ENCODE peak calls at places on chromosomes 13 and 19, in four cellular contexts. Y is body of pancreas, T is breast epithelium, S is upper lobe of left lung. Z is an unnamed sample.

GRCh38 chr19:55257461-55258411 is 1.1 kb downstream of the PPP6R1 start:
- DNase-seq in T (no peak), Y (no peak), S (no peak), Z (no peak)

GRCh38 chr13:24270639-24271131 is 38.7 kb upstream of the C1QTNF9 start:
- DNase-seq in T (no peak), S (no peak), Y (peak; percentile 73), Z (peak; percentile 68)

GRCh38 chr13:99968521-99969367 is 2.8 kb downstream of the ZIC5 start:
- DNase-seq in S (peak; percentile 73), Y (no peak), T (no peak), Z (no peak)

GRCh38 chr19:33781996-33782395 is 14.7 kb upstream of the KCTD15 start:
- DNase-seq in Y (no peak), S (no peak), T (no peak), Z (no peak)

GRCh38 chr19:51372649-51373504 is at the start of gene NKG7:
- DNase-seq in T (no peak), Y (no peak), S (no peak), Z (no peak)

GRCh38 chr13:20609145-20609544 is 42.2 kb downstream of the IFT88 start:
- DNase-seq in T (no peak), S (no peak), Y (no peak), Z (no peak)

GRCh38 chr13:47976325-47976724 is 24.7 kb downstream of the SUCLA2 start:
- DNase-seq in Y (no peak), T (no peak), S (no peak), Z (no peak)

GRCh38 chr13:94620286-94620896 is 18.7 kb downstream of the GPR180 start:
- DNase-seq in T (no peak), S (no peak), Y (peak; percentile 25), Z (no peak)

GRCh38 chr13:112251930-112252585 is 124.1 kb upstream of the SPACA7 start:
- DNase-seq in T (no peak), Y (no peak), S (peak; percentile 56), Z (no peak)

GRCh38 chr19:45542234-45542668 is 35.0 kb downstream of the VASP start:
- DNase-seq in Y (no peak), T (no peak), S (no peak), Z (no peak)

GRCh38 chr13:54486421-54487166 is 1458.0 kb downstream of the OLFM4 start:
- DNase-seq in Y (no peak), T (no peak), S (no peak), Z (no peak)

GRCh38 chr13:73300718-73301425 is 242.1 kb downstream of the KLF5 start:
- DNase-seq in Y (no peak), T (no peak), S (no peak), Z (no peak)

GRCh38 chr13:59635591-59635990 is 528.1 kb downstream of the DIAPH3 start:
- DNase-seq in S (no peak), Y (no peak), T (no peak), Z (no peak)

GRCh38 chr19:49887037-49887652 is 9.5 kb downstream of the IL4I1 start:
- DNase-seq in S (peak; percentile 64), T (no peak), Y (no peak), Z (no peak)

GRCh38 chr19:56350416-56351045 is 35.9 kb upstream of the ZSCAN5A start:
- DNase-seq in T (no peak), S (no peak), Y (peak; percentile 61), Z (peak; percentile 43)

GRCh38 chr13:38415233-38415632 is 65.6 kb downstream of the UFM1 start:
- DNase-seq in S (no peak), T (no peak), Y (no peak), Z (no peak)

GRCh38 chr19:10422846-10423245 is 2.5 kb downstream of the PDE4A start:
- DNase-seq in S (no peak), T (no peak), Y (no peak), Z (no peak)

GRCh38 chr19:3642987-3643386 is 16.4 kb upstream of the CACTIN start:
- DNase-seq in Y (no peak), S (peak; percentile 84), T (no peak), Z (no peak)

DNA sequence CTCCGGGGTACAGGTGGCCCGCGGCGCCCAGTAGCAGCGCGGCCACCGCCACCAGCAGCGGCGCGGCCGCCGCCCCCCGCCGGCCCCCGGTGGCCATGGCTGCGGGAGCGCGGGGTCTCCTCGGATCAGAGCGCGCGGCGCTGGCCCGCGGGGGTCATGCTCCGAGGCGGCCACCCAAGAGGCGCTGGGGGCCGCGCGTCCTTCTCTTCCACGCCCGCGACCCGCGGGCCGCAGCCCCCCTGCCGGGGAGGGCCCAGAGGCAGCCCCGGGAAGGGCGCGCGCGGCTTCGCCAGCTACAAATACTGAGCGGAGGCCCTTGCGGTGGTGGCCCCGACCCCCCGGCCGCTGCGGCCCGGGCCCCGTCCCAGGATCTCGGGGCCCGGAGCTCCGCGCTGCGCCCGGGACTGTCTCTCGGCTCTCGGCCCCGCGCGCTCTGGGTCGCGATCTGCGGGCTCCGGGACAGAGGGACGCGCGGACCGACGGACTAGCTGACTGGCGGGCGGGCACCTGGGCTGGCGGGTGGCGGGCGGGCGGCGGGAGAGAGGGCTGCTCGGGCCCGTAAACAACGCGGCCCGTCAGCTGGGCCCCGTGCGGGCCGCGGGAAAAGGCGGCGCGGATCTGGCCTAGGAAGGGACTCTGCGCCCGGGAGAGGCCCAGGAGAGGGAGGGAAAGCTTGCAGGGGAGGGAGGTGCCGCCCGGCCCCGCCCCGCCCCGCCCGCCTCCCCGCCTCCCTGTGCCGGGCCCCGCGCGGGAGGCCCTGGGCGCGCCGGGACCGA is at the start of gene INSR:
- DNase-seq in Y (peak; percentile 93), T (peak; percentile 91), S (peak; percentile 97), Z (peak; percentile 90)
- TF ChIP-seq POLR2A in Y (peak; percentile 78), T (no peak), S (no peak), Z (peak; percentile 27)

GRCh38 chr19:41447732-41448332 is 4.9 kb downstream of the ERICH4 start:
- DNase-seq in S (no peak), Y (no peak), T (no peak), Z (no peak)

GRCh38 chr19:41449865-41450178 is 6.9 kb downstream of the ERICH4 start:
- DNase-seq in Y (no peak), S (no peak), T (no peak), Z (no peak)

GRCh38 chr19:41452584-41453275 is 9.8 kb downstream of the ERICH4 start:
- DNase-seq in Y (no peak), T (no peak), S (no peak), Z (no peak)

GRCh38 chr19:41445575-41445974 is 2.6 kb downstream of the ERICH4 start:
- DNase-seq in T (peak; percentile 12), Y (no peak), S (no peak), Z (no peak)

GRCh38 chr19:41449079-41449864 is 6.3 kb downstream of the ERICH4 start:
- DNase-seq in S (peak; percentile 75), Y (peak; percentile 81), T (peak; percentile 79), Z (peak; percentile 72)
- H3K4me3 ChIP-seq in S (no peak overlapping the region), Y (no peak overlapping the region), T (no peak overlapping the region), Z (no peak overlapping the region)

GRCh38 chr13:41130356-41130755 is 2.2 kb downstream of the KBTBD6 start:
- DNase-seq in T (no peak), S (no peak), Y (no peak), Z (no peak)

GRCh38 chr13:41136396-41137031 is 3.9 kb upstream of the KBTBD6 start:
- DNase-seq in S (no peak), Y (no peak), T (no peak), Z (no peak)

GRCh38 chr13:41137241-41137640 is 4.6 kb upstream of the KBTBD6 start:
- DNase-seq in T (no peak), S (no peak), Y (no peak), Z (no peak)

GRCh38 chr13:41133951-41134350 is 1.3 kb upstream of the KBTBD6 start:
- DNase-seq in Y (no peak), S (no peak), T (no peak), Z (no peak)

DNA sequence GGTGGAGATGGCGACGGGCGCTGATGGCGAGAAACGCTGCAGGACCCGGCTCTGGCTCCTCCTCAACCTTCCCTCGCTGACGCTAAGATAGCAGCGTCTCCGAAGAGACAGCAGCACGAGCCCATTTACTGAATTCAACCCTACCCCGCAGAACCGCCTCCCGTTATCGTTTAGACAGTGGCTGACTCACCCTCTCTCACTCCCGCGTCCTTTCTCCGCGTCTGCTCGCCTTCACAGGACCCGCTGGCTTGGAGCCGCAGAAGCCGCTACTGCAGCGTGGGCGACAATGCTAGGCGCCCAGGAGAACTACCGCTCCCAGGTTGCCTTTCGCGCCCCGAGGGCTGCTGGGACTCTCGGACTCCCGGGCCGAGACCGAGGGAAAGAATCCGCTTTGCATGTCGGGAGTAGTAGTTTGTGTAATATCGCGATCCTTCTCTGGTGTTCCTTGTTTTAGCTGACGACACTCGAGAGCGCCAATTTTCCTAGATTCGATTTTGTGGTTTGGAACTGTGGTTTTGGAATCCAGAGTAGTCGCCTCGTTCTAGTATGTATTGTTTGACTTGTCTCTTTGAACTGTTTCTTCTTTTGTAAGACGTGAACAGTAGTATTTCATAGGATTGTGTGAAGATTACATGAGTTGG is at the start of gene KBTBD6:
- DNase-seq in S (peak; percentile 95), T (peak; percentile 94), Y (peak; percentile 97), Z (peak; percentile 95)
- TF ChIP-seq POLR2A in S (no peak), T (peak; percentile 16), Y (peak; percentile 78), Z (peak; percentile 8)

GRCh38 chr19:13840751-13841338 is 36.1 kb upstream of the NANOS3 start:
- DNase-seq in S (no peak), T (no peak), Y (no peak), Z (no peak)

GRCh38 chr19:13839938-13840750 is 36.8 kb upstream of the NANOS3 start:
- DNase-seq in S (peak; percentile 90), Y (no peak), T (peak; percentile 76), Z (no peak)

GRCh38 chr19:13838071-13838942 is 38.6 kb upstream of the NANOS3 start:
- DNase-seq in T (no peak), S (no peak), Y (no peak), Z (no peak)

GRCh38 chr19:13838943-13839192 is 38.1 kb upstream of the NANOS3 start:
- DNase-seq in S (peak; percentile 93), Y (no peak), T (no peak), Z (no peak)

DNA sequence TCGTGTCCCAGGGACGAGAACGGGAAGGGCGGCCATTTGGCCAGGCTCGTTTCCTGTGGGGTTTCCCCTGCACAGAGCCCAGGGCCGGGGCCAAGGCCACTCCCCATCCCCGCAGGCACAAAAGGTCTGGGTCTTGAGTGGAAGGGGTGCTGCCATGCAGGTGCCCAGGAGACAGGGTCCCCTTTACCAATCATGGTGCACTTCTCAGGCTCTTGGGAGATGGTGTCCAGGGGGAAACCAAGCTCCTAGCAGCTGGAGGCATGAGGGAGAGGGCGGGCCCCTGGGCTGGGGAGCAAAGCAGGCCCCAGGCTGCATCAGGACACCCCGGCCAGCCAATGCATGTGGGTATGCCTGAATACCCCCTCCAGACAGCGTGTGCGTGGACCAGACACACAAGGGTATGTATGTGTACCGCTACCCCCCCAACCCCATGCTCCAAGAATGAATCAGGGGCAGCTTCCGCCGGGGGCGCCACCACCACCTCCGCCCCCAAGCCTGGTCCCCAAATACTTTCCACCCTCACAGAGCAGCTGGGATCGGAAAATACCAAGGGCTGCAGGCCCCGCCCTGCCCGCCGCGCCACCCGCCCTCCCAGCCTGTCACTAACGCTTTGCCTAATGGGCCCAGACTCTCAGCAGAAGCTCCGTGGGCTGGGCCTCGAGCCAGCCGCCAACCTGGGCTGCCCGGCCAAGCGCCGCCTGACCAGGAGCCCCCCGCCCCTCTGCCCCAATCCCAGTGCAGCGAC is 37.6 kb upstream of the NANOS3 start:
- DNase-seq in Y (peak; percentile 74), S (peak; percentile 97), T (peak; percentile 89), Z (peak; percentile 80)
- H3K4me3 ChIP-seq in Y (no peak overlapping the region), S (peak overlapping the region; percentile 71), T (peak overlapping the region; percentile 89), Z (peak overlapping the region; percentile 66)

Z was measured in ovary.